ENCODE peak calls at places on chromosome 2, in four cellular contexts. J, R, M and S are unnamed samples.

GRCh38 chr2:177242136-177242987 is 22.2 kb downstream of the NFE2L2 start:
- DNase-seq in J (no peak), R (no peak), M (no peak), S (no peak)

GRCh38 chr2:72562451-72563153 is 263.2 kb downstream of the EXOC6B start:
- DNase-seq in J (no peak), R (no peak), M (no peak), S (no peak)

GRCh38 chr2:177543007-177543760 is 150.6 kb downstream of the AGPS start:
- DNase-seq in J (no peak), R (no peak), M (no peak), S (no peak)

GRCh38 chr2:98161202-98161601 is 74.2 kb downstream of the VWA3B start:
- DNase-seq in J (no peak), R (no peak), M (no peak), S (no peak)

GRCh38 chr2:132384491-132385186 is 32.0 kb upstream of the GPR39 start:
- DNase-seq in J (no peak), R (no peak), M (no peak), S (no peak)

GRCh38 chr2:138421315-138421970 is 80.1 kb upstream of the SPOPL start:
- DNase-seq in J (no peak), R (no peak), M (no peak), S (no peak)

GRCh38 chr2:157053876-157054275 is 203.6 kb upstream of the GALNT5 start:
- DNase-seq in J (no peak), R (no peak), M (no peak), S (no peak)

GRCh38 chr2:183078467-183079334 is at the start of gene DUSP19:
- DNase-seq in J (peak), R (peak), M (peak), S (peak)

GRCh38 chr2:107133412-107133811 is 247.4 kb upstream of the ST6GAL2 start:
- DNase-seq in J (no peak), R (no peak), M (no peak), S (no peak)

GRCh38 chr2:233976690-233977294 is 59.6 kb downstream of the TRPM8 start:
- DNase-seq in J (no peak), R (no peak), M (peak), S (no peak)